ENCODE peak calls at places on chromosome 6, in six cellular contexts. T is PC-3, Y is HFF-Myc, S is psoas muscle, N is cardiac fibroblast, J is neural progenitor cell. P is an unnamed sample.

GRCh38 chr6:135185483-135185882 is 4.4 kb downstream of the MYB start:
- DNase-seq in T (no peak), Y (no peak), S (no peak), N (no peak), J (no peak), P (no peak)

GRCh38 chr6:11682525-11682924 is 96.1 kb downstream of the ADTRP start:
- DNase-seq in T (peak), Y (no peak), S (no peak), N (no peak), J (no peak), P (no peak)

GRCh38 chr6:25537349-25538018 is 114.5 kb upstream of the SCGN start:
- DNase-seq in T (no peak), Y (no peak), S (no peak), N (peak), J (no peak), P (no peak)

GRCh38 chr6:29757701-29758293 is 34.6 kb downstream of the HLA-F start:
- DNase-seq in T (no peak), Y (no peak), S (no peak), N (no peak), J (no peak), P (peak)

GRCh38 chr6:28711325-28711724 is 185.6 kb downstream of the GPX5 start:
- DNase-seq in T (no peak), Y (no peak), S (no peak), N (no peak), J (no peak), P (no peak)

GRCh38 chr6:142696689-142697088 is 248.3 kb downstream of the HIVEP2 start:
- DNase-seq in T (peak), Y (no peak), S (peak), N (no peak), J (no peak), P (no peak)

GRCh38 chr6:159044899-159045727 is at the start of gene TAGAP:
- DNase-seq in T (no peak), Y (no peak), S (peak), N (no peak), J (no peak), P (no peak)

GRCh38 chr6:110140650-110141049 is 38.8 kb downstream of the WASF1 start:
- DNase-seq in T (peak), Y (no peak), S (no peak), N (peak), J (no peak), P (no peak)

GRCh38 chr6:37021356-37022129 is 16.1 kb downstream of the FGD2 start:
- DNase-seq in T (peak), Y (no peak), S (no peak), N (peak), J (peak), P (no peak)

GRCh38 chr6:120198033-120198432 is 848.5 kb upstream of the MAN1A1 start:
- DNase-seq in T (peak), Y (no peak), S (no peak), N (peak), J (peak), P (no peak)

GRCh38 chr6:99424022-99424421 is 1.1 kb downstream of the PNISR start:
- DNase-seq in T (no peak), Y (no peak), S (no peak), N (no peak), J (no peak), P (no peak)

GRCh38 chr6:11085758-11086435 is 7.7 kb upstream of the SMIM13 start:
- DNase-seq in T (no peak), Y (no peak), S (no peak), N (peak), J (no peak), P (no peak)

GRCh38 chr6:152572395-152573061 is 64.6 kb downstream of the SYNE1 start:
- DNase-seq in T (peak), Y (no peak), S (no peak), N (no peak), J (no peak), P (no peak)

GRCh38 chr6:146489489-146489888 is 54.1 kb upstream of the RAB32 start:
- DNase-seq in T (no peak), Y (no peak), S (no peak), N (no peak), J (no peak), P (no peak)

GRCh38 chr6:28725890-28726348 is 197.9 kb downstream of the TRIM27 start:
- DNase-seq in T (peak), Y (peak), S (no peak), N (no peak), J (no peak), P (no peak)

GRCh38 chr6:33708516-33709204 is 2.8 kb downstream of the UQCC2 start:
- DNase-seq in T (no peak), Y (no peak), S (no peak), N (no peak), J (no peak), P (no peak)

GRCh38 chr6:167668019-167668753 is 158.5 kb upstream of the AFDN start:
- DNase-seq in T (no peak), Y (no peak), S (peak), N (no peak), J (peak), P (no peak)

GRCh38 chr6:154122195-154122925 is 83.3 kb downstream of the OPRM1 start:
- DNase-seq in T (no peak), Y (no peak), S (no peak), N (no peak), J (no peak), P (no peak)

GRCh38 chr6:30685977-30686907 is at the start of gene PPP1R18:
- DNase-seq in T (peak), Y (no peak), S (peak), N (peak), J (peak), P (no peak)

GRCh38 chr6:4323322-4323721 is 187.9 kb upstream of the ECI2 start:
- DNase-seq in T (no peak), Y (no peak), S (no peak), N (no peak), J (no peak), P (no peak)

GRCh38 chr6:75472885-75473284 is 20.7 kb downstream of the FILIP1 start:
- DNase-seq in T (no peak), Y (no peak), S (no peak), N (no peak), J (no peak), P (no peak)

GRCh38 chr6:159978291-159979135 is 9.6 kb downstream of the IGF2R start:
- DNase-seq in T (peak), Y (no peak), S (no peak), N (no peak), J (peak), P (no peak)

GRCh38 chr6:72738091-72738490 is 116.2 kb downstream of the KCNQ5 start:
- DNase-seq in T (no peak), Y (no peak), S (no peak), N (no peak), J (no peak), P (no peak)

GRCh38 chr6:35755525-35755924 is 18.7 kb downstream of the ARMC12 start:
- DNase-seq in T (no peak), Y (no peak), S (no peak), N (no peak), J (no peak), P (no peak)

GRCh38 chr6:41191569-41191968 is 9.4 kb downstream of the TREML2 start:
- DNase-seq in T (peak), Y (no peak), S (no peak), N (peak), J (peak), P (peak)
- TF ChIP-seq CTCF in T (peak), Y (peak), S (peak), N (peak), J (peak), P (peak)

GRCh38 chr6:38676974-38677544 is 25.9 kb downstream of the GLO1 start:
- DNase-seq in T (no peak), Y (no peak), S (no peak), N (no peak), J (no peak), P (no peak)

GRCh38 chr6:38676236-38676973 is 26.5 kb downstream of the GLO1 start:
- DNase-seq in T (no peak), Y (no peak), S (no peak), N (no peak), J (no peak), P (no peak)

GRCh38 chr6:38673397-38674165 is 29.4 kb downstream of the GLO1 start:
- DNase-seq in T (peak), Y (no peak), S (no peak), N (no peak), J (no peak), P (no peak)

DNA sequence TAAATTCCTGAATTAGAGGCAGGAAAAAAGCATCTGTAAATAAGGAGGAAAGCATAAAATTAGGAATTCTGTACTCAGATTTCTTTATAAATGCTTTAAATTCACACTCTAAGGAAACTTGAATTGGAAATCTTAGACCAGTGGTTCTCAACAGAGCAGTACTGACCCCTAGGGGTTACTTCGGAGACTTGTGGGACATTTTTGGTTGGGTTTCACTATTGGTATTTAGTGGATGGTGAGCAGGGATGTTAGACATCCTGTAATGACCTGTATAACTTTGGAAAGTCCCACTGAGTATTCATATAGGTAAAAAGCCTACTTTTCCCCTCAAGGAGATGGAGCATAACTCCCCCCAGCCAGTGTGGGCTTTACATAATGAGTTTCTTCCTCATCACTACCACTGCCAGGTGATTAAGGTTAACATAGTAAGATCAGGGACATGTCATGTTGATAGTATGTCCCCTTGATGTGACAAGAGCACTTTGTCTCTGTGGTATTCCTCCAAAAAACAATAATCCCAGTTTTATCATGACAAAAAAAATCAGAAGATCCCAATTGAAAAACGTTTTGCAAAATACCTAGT is 31.0 kb downstream of the GLO1 start:
- DNase-seq in T (peak), Y (peak), S (no peak), N (peak), J (peak), P (no peak)
- TF ChIP-seq CTCF in T (peak), Y (peak), S (peak), N (peak), J (peak), P (peak)

DNA sequence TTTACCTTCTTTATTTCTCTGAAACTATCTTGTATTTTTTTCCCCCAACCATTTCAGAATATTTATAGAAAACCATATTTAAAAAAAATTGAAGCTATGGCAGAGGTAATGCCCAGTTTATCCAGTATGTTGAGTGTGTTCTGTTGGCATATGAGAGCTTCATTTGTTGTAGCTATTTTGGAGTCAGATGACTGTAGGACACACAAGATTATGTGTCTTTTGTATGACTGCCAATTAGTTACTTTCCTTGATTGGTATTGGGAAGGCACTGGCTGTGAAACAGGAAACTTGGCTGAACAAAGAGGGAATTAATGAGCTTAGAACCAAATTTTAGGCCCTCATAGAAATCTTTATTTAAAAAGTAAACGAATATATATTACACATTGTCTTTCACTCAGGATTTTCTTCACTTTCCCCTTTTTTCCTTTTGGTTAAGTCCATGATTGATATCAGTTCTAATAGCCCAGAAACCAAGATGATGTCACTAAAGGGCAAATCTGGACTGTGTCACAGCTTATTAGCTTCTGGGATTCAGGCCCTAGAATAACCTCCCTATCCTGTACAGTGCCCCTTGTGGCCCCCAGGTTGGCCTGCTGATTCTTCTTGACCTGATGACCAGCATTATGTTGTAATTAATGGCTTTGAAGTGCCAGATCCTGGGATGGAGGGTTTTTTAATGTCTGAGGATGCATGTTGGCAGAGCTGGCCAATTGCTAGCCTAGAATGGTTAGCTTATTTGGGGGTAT is 10.1 kb downstream of the CDC5L start:
- DNase-seq in T (no peak), Y (no peak), S (no peak), N (no peak), J (peak), P (no peak)
- TF ChIP-seq CTCF in T (peak), Y (no peak), S (no peak), N (no peak), J (peak), P (no peak)

GRCh38 chr6:133743621-133744020 is 145.3 kb upstream of the TCF21 start:
- DNase-seq in T (no peak), Y (no peak), S (no peak), N (no peak), J (no peak), P (no peak)
- TF ChIP-seq CTCF in T (no peak), Y (no peak), S (no peak), N (no peak), J (no peak), P (no peak)

DNA sequence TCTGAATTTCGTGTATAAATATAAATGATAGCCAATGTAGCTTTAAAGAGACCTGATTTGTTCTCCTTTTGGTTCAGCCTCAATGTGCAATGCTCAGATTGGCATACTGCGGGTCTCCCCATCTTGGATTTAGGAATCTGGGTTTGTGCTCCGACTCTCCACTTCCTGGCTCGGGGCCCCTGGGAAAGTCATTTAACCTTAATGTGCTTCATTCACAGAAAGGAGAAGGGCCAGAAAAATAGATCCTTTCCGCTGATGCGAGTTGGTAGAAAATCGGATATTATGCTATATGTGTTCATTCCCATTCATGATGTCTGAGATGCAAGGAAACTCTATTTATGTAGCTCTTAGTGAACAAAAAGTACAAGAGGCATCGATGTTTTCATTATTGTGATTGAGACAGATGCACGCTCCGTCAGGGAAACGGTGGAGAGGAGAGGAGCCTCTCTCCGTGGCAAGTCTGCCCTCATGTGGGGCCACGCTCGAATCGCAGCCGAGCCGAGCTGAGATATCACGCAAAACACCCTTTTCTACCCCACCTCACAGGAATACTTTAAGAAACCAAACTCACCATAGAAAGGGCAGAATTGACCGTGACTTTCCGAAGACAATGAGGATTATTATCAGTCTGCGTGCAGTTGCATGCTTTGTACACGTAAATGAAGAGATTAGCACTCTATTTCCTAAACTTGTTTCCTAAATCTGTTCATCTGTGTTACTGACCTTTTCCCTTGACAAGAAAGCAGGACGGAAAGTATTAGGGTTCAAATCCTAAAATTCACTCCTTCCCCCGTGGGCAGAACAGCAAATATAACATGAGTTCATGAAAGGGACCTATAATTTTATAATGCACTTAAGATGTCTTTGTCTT is 136.6 kb downstream of the COL9A1 start:
- DNase-seq in T (peak), Y (peak), S (peak), N (peak), J (peak), P (no peak)
- TF ChIP-seq CTCF in T (peak), Y (peak), S (peak), N (peak), J (peak), P (peak)

DNA sequence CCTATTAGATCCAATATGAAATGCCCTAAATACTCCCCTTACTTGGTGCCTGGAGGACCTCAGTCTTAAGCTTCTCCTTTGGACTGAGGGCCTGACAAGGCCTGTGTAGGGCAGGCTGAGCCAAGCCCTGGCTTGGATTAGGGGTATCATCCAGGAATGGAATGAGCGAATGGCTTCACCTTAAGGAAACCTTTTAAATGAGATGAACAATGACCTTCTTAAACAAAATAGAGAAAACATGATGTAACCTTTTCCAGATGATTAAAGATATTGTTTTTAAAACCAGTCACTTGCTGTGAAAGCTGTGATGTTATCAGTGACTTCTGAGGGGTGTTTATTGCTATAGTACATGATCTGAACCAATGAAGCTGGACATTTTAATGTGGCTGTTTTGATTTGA is 55.5 kb downstream of the TRAF3IP2 start:
- DNase-seq in T (no peak), Y (no peak), S (no peak), N (no peak), J (no peak), P (no peak)
- TF ChIP-seq CTCF in T (no peak), Y (no peak), S (no peak), N (no peak), J (no peak), P (no peak)

GRCh38 chr6:14906621-14907020 is 339.2 kb upstream of the JARID2 start:
- DNase-seq in T (no peak), Y (no peak), S (no peak), N (no peak), J (no peak), P (no peak)

GRCh38 chr6:14910692-14911547 is 334.9 kb upstream of the JARID2 start:
- DNase-seq in T (no peak), Y (no peak), S (no peak), N (peak), J (no peak), P (no peak)

GRCh38 chr6:14900919-14901318 is 344.9 kb upstream of the JARID2 start:
- DNase-seq in T (no peak), Y (no peak), S (no peak), N (no peak), J (no peak), P (no peak)

GRCh38 chr6:14903176-14904088 is 342.4 kb upstream of the JARID2 start:
- DNase-seq in T (no peak), Y (no peak), S (no peak), N (no peak), J (no peak), P (no peak)

DNA sequence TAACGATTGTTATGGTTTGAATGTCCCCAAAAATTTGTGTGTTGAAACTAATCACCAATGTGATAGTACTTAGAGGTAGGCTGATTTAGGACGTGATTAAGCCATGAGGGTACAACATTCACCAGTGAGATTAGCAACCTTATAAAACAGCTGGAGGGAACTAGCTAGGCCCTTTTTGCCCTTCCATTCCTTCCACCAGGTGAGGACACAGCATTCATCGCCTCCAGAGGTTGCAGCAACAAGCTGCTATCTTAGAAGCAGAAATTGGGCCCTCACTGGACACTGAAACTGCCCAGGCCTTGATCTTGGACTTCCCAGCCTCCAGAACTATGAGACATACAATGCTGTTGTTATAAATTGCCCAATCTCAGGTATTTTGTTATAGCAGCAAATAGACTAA is 340.7 kb upstream of the JARID2 start:
- DNase-seq in T (no peak), Y (no peak), S (no peak), N (no peak), J (no peak), P (no peak)
- TF ChIP-seq CTCF in T (no peak), Y (no peak), S (no peak), N (no peak), J (no peak), P (no peak)

P was measured in osteocyte.